ENCODE peak calls at places on chromosome 6, in four cellular contexts. A, G, H and N are unnamed samples.

GRCh38 chr6:16244446-16244845 is 6.1 kb downstream of the GMPR start:
- DNase-seq in G (no peak), A (no peak), H (no peak), N (no peak)

GRCh38 chr6:138105446-138105845 is 1.8 kb downstream of the PERP start:
- DNase-seq in A (no peak), G (no peak), H (no peak), N (no peak)

GRCh38 chr6:33199687-33200233 is 705 bp downstream of the RXRB start:
- DNase-seq in A (no peak), H (peak; percentile 46), G (no peak), N (no peak)

GRCh38 chr6:21067521-21067920 is 526.0 kb upstream of the SOX4 start:
- DNase-seq in A (no peak), H (no peak), G (no peak), N (no peak)

GRCh38 chr6:24439858-24440539 is 37.3 kb downstream of the MRS2 start:
- DNase-seq in A (no peak), H (no peak), G (no peak), N (no peak)

GRCh38 chr6:53287336-53288225 is 61.2 kb downstream of the ELOVL5 start:
- DNase-seq in A (no peak), H (no peak), G (no peak), N (no peak)

GRCh38 chr6:21869085-21869771 is 275.7 kb downstream of the SOX4 start:
- DNase-seq in A (no peak), H (no peak), G (no peak), N (no peak)

GRCh38 chr6:142885182-142885867 is 59.7 kb downstream of the HIVEP2 start:
- DNase-seq in G (no peak), A (no peak), H (peak; percentile 98), N (peak; percentile 28)

GRCh38 chr6:169960891-169961611 is 209.6 kb downstream of the ERMARD start:
- DNase-seq in G (no peak), A (no peak), H (no peak), N (peak; percentile 7)

GRCh38 chr6:43746613-43747101 is 23.4 kb upstream of the VEGFA start:
- DNase-seq in H (no peak), A (no peak), G (peak; percentile 43), N (peak; percentile 4)

GRCh38 chr6:139364982-139365379 is 9.5 kb downstream of the CITED2 start:
- DNase-seq in H (no peak), A (no peak), G (no peak), N (no peak)

GRCh38 chr6:142551145-142551811 is 249.5 kb downstream of the ADGRG6 start:
- DNase-seq in G (no peak), H (peak; percentile 17), A (no peak), N (no peak)

GRCh38 chr6:11535801-11536230 is 1.7 kb upstream of the TMEM170B start:
- DNase-seq in A (no peak), G (no peak), H (peak; percentile 68), N (no peak)

GRCh38 chr6:128731249-128732165 is 151.4 kb upstream of the LAMA2 start:
- DNase-seq in H (peak; percentile 71), G (no peak), A (peak; percentile 9), N (no peak)

GRCh38 chr6:39178804-39179203 is 50.5 kb downstream of the KCNK5 start:
- DNase-seq in H (no peak), G (no peak), A (no peak), N (no peak)

GRCh38 chr6:121302882-121303281 is 31.4 kb downstream of the TBC1D32 start:
- DNase-seq in G (no peak), A (no peak), H (no peak), N (no peak)

DNA sequence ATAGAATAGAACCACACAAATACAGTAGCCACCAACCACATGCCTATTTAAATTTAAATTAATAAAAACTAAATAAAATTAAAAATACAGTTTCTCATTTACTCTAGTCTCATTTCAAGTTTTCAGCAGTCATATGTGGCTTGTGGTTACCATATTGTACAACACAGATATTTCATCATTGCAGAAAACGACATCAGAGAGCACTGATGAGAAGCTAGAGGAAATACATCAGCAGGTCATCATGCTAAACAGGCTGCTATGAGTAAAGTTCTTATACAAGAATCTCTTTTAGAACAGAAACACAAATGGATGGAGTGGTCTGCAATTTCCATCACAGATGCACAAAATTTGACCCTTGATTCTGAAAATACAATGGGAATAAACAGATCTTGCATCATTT is 36.6 kb downstream of the TBC1D32 start:
- DNase-seq in H (no peak), A (no peak), G (no peak), N (no peak)
- TF ChIP-seq CTCF in H (no peak), A (no peak), G (no peak), N (no peak)

GRCh38 chr6:97399208-97399607 is 116.2 kb upstream of the MMS22L start:
- DNase-seq in A (no peak), G (no peak), H (no peak), N (no peak)

GRCh38 chr6:97396880-97397279 is 113.9 kb upstream of the MMS22L start:
- DNase-seq in A (no peak), H (no peak), G (no peak), N (no peak)

GRCh38 chr6:97392735-97393134 is 109.7 kb upstream of the MMS22L start:
- DNase-seq in G (no peak), H (no peak), A (no peak), N (no peak)

GRCh38 chr6:97394160-97394748 is 111.2 kb upstream of the MMS22L start:
- DNase-seq in G (no peak), H (peak; percentile 62), A (peak; percentile 55), N (no peak)
- TF ChIP-seq CTCF in G (peak; percentile 92), H (peak; percentile 82), A (peak; percentile 95), N (peak; percentile 97)

GRCh38 chr6:84568971-84569370 is 195.4 kb downstream of the TBX18 start:
- DNase-seq in G (no peak), A (no peak), H (peak; percentile 67), N (no peak)
- TF ChIP-seq CTCF in G (no peak), A (no peak), H (peak; percentile 41), N (no peak)

DNA sequence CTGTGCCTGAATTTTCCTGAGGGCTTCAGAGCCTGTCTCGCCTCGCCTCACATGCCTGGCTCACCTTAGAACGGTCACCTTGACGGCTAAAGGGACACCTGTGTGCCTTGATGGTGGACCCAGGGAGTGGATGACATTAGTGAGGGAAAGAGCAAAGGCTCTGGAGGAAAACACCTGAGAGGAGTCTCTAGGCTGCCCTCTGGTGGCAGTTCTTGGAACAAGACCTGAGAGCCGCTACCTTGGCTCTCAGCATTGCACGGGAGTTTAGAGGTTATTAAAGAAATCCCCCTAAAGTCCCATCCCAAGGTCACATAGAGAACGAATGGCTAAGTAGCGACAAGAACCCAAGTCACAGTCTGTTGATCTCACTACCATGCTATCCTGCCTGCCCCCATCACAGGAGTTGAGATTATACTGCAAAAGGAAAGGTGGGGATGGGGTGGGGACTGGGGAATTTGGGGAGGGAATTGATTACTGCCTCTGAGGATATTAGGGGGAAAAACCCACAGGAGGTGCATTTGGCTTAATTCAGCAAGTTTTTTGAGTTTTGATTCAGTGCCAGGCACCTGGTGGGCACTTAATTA is 7.9 kb upstream of the CDSN start:
- DNase-seq in A (peak; percentile 70), G (peak; percentile 47), H (peak; percentile 35), N (peak; percentile 56)
- TF ChIP-seq CTCF in A (peak; percentile 86), G (peak; percentile 81), H (peak; percentile 92), N (peak; percentile 54)